ENCODE peak calls at places on chromosomes 7 and 10, in six cellular contexts. D, Q, M, E, X and G are unnamed samples.

GRCh38 chr10:22433875-22434274 is 88.6 kb downstream of the SPAG6 start:
- DNase-seq in X (peak), M (no peak), Q (peak), E (no peak), D (no peak), G (no peak)

GRCh38 chr10:86498608-86499007 is 23.0 kb downstream of the WAPL start:
- DNase-seq in Q (no peak), D (no peak), E (no peak), X (no peak), M (no peak), G (no peak)

GRCh38 chr10:29731760-29732159 is 97.0 kb upstream of the SVIL start:
- DNase-seq in D (peak), M (no peak), Q (peak), X (no peak), E (no peak), G (no peak)

GRCh38 chr10:70379581-70380176 is 2.7 kb downstream of the LRRC20 start:
- DNase-seq in Q (no peak), M (no peak), D (peak), E (peak), X (peak), G (no peak)

GRCh38 chr10:115272482-115272881 is 179.3 kb downstream of the ATRNL1 start:
- DNase-seq in D (peak), X (no peak), Q (peak), E (no peak), M (no peak), G (no peak)

GRCh38 chr10:3468919-3469638 is 296.5 kb upstream of the PITRM1 start:
- DNase-seq in E (no peak), M (peak), Q (peak), X (peak), D (no peak), G (no peak)

GRCh38 chr10:115727114-115727513 is 545.9 kb downstream of the GFRA1 start:
- DNase-seq in D (no peak), M (no peak), X (no peak), E (no peak), Q (no peak), G (no peak)

GRCh38 chr7:70215491-70215890 is 617.2 kb downstream of the AUTS2 start:
- DNase-seq in E (no peak), D (no peak), M (no peak), X (peak), Q (no peak), G (no peak)

GRCh38 chr10:15325243-15326002 is 45.7 kb downstream of the FAM171A1 start:
- DNase-seq in M (no peak), X (peak), E (no peak), Q (no peak), D (no peak), G (no peak)

GRCh38 chr7:137992738-137993394 is 9.0 kb downstream of the CREB3L2 start:
- DNase-seq in E (no peak), D (peak), Q (peak), M (no peak), X (peak), G (peak)

GRCh38 chr10:99660662-99661369 is 1.5 kb downstream of the ENTPD7 start:
- DNase-seq in E (no peak), Q (no peak), D (no peak), X (no peak), M (no peak), G (no peak)
- H3K4me3 ChIP-seq in E (no peak), Q (no peak), D (no peak), X (no peak), M (no peak), G (no peak)

GRCh38 chr7:45118830-45119452 is 7.4 kb upstream of the TBRG4 start:
- DNase-seq in D (no peak), E (no peak), Q (no peak), M (no peak), X (no peak), G (no peak)
- H3K4me3 ChIP-seq in D (no peak), E (no peak), Q (no peak), M (no peak), X (no peak), G (no peak)

GRCh38 chr7:55021951-55022617 is 3.3 kb downstream of the EGFR start:
- DNase-seq in Q (no peak), D (no peak), E (no peak), M (no peak), X (peak), G (no peak)
- H3K4me3 ChIP-seq in Q (no peak), D (no peak), E (no peak), M (no peak), X (peak), G (peak)

GRCh38 chr10:91391915-91392314 is 18.2 kb upstream of the HECTD2 start:
- DNase-seq in D (no peak), M (no peak), E (no peak), Q (no peak), X (no peak), G (no peak)

GRCh38 chr10:91385686-91386085 is 24.5 kb upstream of the HECTD2 start:
- DNase-seq in X (no peak), E (no peak), D (no peak), M (no peak), Q (no peak), G (no peak)

DNA sequence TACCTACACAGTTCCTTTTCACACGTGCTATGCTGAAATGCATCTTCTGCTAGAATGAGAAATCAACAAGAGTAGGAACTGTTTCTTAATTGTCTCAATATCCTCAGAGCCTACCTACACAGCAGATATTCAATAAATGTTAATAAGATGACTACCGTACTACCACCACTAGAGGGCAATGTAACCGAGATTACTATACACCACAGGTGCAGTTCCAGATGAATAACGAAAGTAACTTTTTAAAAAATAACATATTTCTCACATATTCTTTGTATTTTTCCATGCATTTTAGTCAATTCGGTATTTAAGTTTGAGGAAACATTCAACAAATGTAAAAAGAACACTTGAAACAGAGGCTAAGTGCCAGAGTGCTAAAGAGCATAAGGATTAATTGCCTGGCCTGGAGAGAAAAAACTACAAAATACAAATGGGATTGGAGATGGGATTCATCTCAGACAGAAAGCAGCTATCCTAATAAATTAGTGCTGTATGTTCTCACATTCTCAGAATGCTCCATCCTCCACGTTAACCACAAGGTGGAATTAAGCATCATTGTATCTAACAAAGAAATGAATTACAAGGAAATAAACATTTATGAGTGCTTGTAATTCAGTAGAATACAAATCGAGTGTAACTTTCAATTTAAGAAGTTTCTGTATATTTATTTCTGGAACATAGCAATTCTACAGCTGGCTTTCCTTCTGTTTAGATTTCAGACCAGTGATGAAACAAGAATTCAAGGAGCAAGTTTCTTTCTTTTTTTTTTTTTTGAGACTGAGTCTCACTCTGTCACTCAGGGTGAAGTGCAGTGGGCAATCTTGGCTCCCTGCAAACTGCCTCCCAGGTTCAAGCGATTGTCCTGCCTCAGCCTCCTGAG is 20.3 kb upstream of the HECTD2 start:
- DNase-seq in D (peak), Q (peak), X (peak), E (peak), M (no peak), G (no peak)
- H3K4me3 ChIP-seq in D (no peak), Q (no peak), X (no peak), E (no peak), M (peak), G (no peak)

GRCh38 chr10:123136221-123136805 is 543 bp downstream of the HMX3 start:
- DNase-seq in X (no peak), D (no peak), M (no peak), Q (no peak), E (peak), G (no peak)
- H3K4me3 ChIP-seq in X (no peak), D (no peak), M (no peak), Q (no peak), E (peak), G (peak)

GRCh38 chr10:35016009-35016408 is 74.1 kb downstream of the CUL2 start:
- DNase-seq in M (no peak), D (no peak), E (no peak), X (no peak), Q (no peak), G (no peak)

GRCh38 chr10:35017608-35018007 is 72.5 kb downstream of the CUL2 start:
- DNase-seq in E (no peak), Q (no peak), M (no peak), X (no peak), D (no peak), G (no peak)

DNA sequence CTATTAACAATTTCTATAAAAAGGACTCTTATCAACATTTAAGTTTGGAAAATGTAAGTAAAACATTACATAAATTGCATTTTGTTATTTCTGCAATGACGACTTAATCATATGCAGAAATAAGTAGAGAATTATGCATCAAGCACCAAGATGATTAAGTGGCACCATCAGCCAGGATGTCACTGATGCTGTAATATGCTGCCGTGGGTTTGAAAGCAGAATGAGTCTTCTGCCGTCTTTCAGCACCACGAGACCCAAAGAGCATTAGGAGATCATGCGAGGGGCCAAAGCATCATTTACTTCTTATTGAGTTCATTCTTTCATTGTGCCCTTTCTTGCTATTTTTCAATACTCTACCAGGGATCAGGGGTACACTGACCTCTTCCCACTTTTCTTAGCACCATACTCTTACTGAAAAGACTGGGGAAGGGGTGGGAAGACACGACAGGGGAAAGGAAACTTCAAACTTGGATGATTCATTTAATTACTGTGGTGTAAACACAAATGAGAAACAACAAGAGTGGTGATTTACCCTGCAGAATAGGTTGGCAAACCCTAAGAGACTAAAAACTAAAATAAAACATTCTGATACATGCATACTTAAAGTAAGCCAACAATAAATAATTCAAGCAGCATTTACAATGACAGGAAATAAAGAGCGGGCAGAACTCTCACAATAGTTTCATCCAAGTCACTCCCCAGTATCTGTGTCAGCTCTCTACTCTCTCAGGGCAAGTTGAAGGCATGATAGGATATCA is 70.9 kb downstream of the CUL2 start:
- DNase-seq in M (no peak), D (no peak), X (no peak), Q (no peak), E (no peak), G (no peak)
- H3K4me3 ChIP-seq in M (no peak), D (no peak), X (no peak), Q (no peak), E (no peak), G (no peak)

GRCh38 chr7:27349621-27350020 is 107.0 kb downstream of the EVX1 start:
- DNase-seq in M (no peak), Q (no peak), D (no peak), X (no peak), E (no peak), G (no peak)
- H3K4me3 ChIP-seq in M (no peak), Q (no peak), D (no peak), X (no peak), E (no peak), G (no peak)

GRCh38 chr10:71980181-71981023 is 16.2 kb downstream of the CHST3 start:
- DNase-seq in D (no peak), M (no peak), E (peak), Q (no peak), X (peak), G (no peak)
- H3K4me3 ChIP-seq in D (no peak), M (no peak), E (no peak), Q (no peak), X (no peak), G (no peak)